ENCODE peak calls at places on chromosomes 13 and 19, in five cellular contexts. One of them, this sample, is unnamed.

GRCh38 chr13:28607187-28607955 is 51.6 kb upstream of the POMP start:
- DNase-seq in fibroblast of pulmonary artery: no peak
- DNase-seq in BE2C: no peak
- DNase-seq in SK-N-SH: no peak
- DNase-seq in left lung: no peak
- DNase-seq in this sample: no peak

GRCh38 chr13:76868451-76868850 is 17.8 kb downstream of the KCTD12 start:
- DNase-seq in fibroblast of pulmonary artery: no peak
- DNase-seq in BE2C: no peak
- DNase-seq in SK-N-SH: no peak
- DNase-seq in left lung: no peak
- DNase-seq in this sample: no peak

GRCh38 chr13:112941349-112941748 is 27.7 kb upstream of the MCF2L start:
- DNase-seq in fibroblast of pulmonary artery: no peak
- DNase-seq in BE2C: no peak
- DNase-seq in SK-N-SH: no peak
- DNase-seq in left lung: no peak
- DNase-seq in this sample: no peak

GRCh38 chr13:102587916-102588315 is 8.9 kb upstream of the TPP2 start:
- DNase-seq in fibroblast of pulmonary artery: no peak
- DNase-seq in BE2C: no peak
- DNase-seq in SK-N-SH: no peak
- DNase-seq in left lung: no peak
- DNase-seq in this sample: no peak

GRCh38 chr19:29662604-29663404 is 2.5 kb upstream of the PLEKHF1 start:
- DNase-seq in fibroblast of pulmonary artery: peak
- DNase-seq in BE2C: no peak
- DNase-seq in SK-N-SH: no peak
- DNase-seq in left lung: peak
- DNase-seq in this sample: no peak

GRCh38 chr19:13146763-13147563 is 3.2 kb downstream of the STX10 start:
- DNase-seq in fibroblast of pulmonary artery: peak
- DNase-seq in BE2C: no peak
- DNase-seq in SK-N-SH: peak
- DNase-seq in left lung: peak
- DNase-seq in this sample: no peak

GRCh38 chr13:95689582-95689926 is 12.6 kb downstream of the DNAJC3 start:
- DNase-seq in fibroblast of pulmonary artery: no peak
- DNase-seq in BE2C: no peak
- DNase-seq in SK-N-SH: no peak
- DNase-seq in left lung: no peak
- DNase-seq in this sample: no peak

GRCh38 chr19:44401108-44401786 is at the start of gene ZNF285:
- DNase-seq in fibroblast of pulmonary artery: peak
- DNase-seq in BE2C: peak
- DNase-seq in SK-N-SH: peak
- DNase-seq in left lung: peak
- DNase-seq in this sample: peak

GRCh38 chr13:105474983-105475382 is 1060.5 kb downstream of the EFNB2 start:
- DNase-seq in fibroblast of pulmonary artery: no peak
- DNase-seq in BE2C: no peak
- DNase-seq in SK-N-SH: peak
- DNase-seq in left lung: no peak
- DNase-seq in this sample: no peak

GRCh38 chr13:34570954-34571353 is 371.1 kb upstream of the NBEA start:
- DNase-seq in fibroblast of pulmonary artery: no peak
- DNase-seq in BE2C: no peak
- DNase-seq in SK-N-SH: no peak
- DNase-seq in left lung: no peak
- DNase-seq in this sample: no peak

GRCh38 chr19:54792814-54793213 is 10.6 kb upstream of the KIR2DL4 start:
- DNase-seq in fibroblast of pulmonary artery: no peak
- DNase-seq in BE2C: no peak
- DNase-seq in SK-N-SH: no peak
- DNase-seq in left lung: no peak
- DNase-seq in this sample: no peak

GRCh38 chr19:30719991-30720329 is 347.8 kb downstream of the ZNF536 start:
- DNase-seq in fibroblast of pulmonary artery: no peak
- DNase-seq in BE2C: peak
- DNase-seq in SK-N-SH: peak
- DNase-seq in left lung: no peak
- DNase-seq in this sample: no peak

GRCh38 chr19:10228925-10229324 is 2.2 kb downstream of the S1PR2 start:
- DNase-seq in fibroblast of pulmonary artery: peak
- DNase-seq in BE2C: peak
- DNase-seq in SK-N-SH: peak
- DNase-seq in left lung: no peak
- DNase-seq in this sample: peak

GRCh38 chr19:2329528-2329927 is 1.0 kb downstream of the SPPL2B start:
- DNase-seq in fibroblast of pulmonary artery: no peak
- DNase-seq in BE2C: no peak
- DNase-seq in SK-N-SH: no peak
- DNase-seq in left lung: no peak
- DNase-seq in this sample: no peak

DNA sequence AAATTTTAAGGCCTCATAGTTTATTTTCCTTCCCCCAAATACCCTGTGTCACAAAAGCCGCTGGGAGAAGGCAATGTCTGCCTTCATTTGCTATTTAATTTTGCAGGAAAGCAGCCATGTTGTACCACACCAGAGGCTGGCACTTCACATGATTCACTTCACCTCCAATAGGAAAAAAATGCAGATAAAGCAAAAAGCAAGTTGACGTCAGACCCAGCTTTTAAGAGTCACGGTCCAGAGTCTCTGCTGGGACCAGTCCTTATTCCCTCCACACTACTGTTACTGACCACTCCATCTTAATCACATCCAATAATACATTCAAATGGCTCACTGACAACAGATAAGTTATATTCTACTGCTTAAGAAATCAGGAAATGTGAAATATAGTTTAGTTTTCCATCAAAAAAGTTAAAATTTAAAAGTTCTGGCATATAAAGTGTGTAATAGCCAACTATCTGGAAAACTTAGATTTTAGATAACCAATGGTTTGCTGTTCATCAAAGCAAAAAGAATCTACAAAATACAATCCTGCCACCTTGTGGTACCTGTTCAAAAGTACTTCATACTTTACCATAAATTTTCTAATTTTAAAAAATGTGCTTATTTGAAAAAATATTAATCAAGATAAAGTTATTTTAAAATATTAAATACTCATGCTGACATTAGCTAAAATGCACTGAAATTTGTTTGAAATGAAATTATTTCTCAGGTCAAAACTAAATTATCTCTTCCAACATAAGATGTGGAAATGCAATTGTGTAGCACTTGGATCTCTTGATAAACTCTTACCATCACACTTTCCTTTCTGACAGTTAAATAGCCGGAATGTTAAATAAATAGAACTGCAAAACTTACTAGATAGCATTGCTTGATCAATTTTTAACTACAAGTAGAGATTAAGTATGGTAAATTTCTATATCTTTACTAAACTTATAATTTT is 97.3 kb downstream of the SERP2 start:
- DNase-seq in fibroblast of pulmonary artery: peak
- DNase-seq in BE2C: no peak
- DNase-seq in SK-N-SH: no peak
- DNase-seq in left lung: no peak
- DNase-seq in this sample: no peak
- H3K4me3 ChIP-seq in fibroblast of pulmonary artery: no peak
- H3K4me3 ChIP-seq in BE2C: no peak
- H3K4me3 ChIP-seq in SK-N-SH: no peak
- H3K4me3 ChIP-seq in left lung: no peak
- H3K4me3 ChIP-seq in this sample: no peak

DNA sequence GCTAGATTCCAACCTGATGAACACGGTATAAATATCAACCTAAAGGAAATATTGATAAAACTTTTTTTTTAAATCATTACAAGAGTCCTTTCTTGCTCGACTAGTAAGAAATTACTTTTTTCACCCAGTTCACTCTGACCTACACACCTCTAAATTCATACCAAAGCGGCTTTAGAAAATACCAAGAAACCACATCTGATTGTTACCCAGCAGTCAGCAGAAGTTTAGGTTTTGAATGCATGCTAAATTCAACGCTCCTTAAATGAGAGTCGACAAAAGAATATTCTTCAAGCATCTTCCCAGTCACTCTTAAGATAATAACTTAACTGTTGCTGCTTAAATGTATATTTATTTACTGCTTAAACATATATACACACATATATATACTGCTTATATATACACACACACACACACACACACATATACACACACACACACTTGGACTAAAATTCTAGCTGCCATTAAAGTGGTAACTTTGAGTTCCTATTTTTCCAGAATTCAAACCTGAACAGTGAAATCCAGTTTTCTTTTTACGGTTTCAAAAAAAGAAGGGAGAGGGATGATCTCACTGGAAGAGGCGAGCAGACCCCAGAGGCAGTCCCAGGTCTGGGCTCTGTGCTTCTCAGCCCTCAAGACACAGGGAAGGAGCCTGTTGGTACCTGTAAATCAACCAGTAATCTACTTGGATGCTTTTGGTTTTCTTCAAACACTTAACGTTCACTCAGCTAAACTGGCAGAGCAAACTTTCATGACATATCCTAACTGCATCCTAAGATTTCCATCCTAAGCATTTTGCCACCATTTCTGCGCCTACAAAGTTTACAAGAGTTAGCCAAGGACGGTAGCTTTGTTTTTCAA is 1.7 kb downstream of the STK24 start:
- DNase-seq in fibroblast of pulmonary artery: no peak
- DNase-seq in BE2C: no peak
- DNase-seq in SK-N-SH: no peak
- DNase-seq in left lung: no peak
- DNase-seq in this sample: no peak
- H3K4me3 ChIP-seq in fibroblast of pulmonary artery: peak
- H3K4me3 ChIP-seq in BE2C: peak
- H3K4me3 ChIP-seq in SK-N-SH: peak
- H3K4me3 ChIP-seq in left lung: peak
- H3K4me3 ChIP-seq in this sample: peak

GRCh38 chr19:42412661-42413076 is 14.5 kb downstream of the LIPE start:
- DNase-seq in fibroblast of pulmonary artery: no peak
- DNase-seq in BE2C: no peak
- DNase-seq in SK-N-SH: peak
- DNase-seq in left lung: no peak
- DNase-seq in this sample: no peak
- H3K4me3 ChIP-seq in fibroblast of pulmonary artery: no peak
- H3K4me3 ChIP-seq in BE2C: no peak
- H3K4me3 ChIP-seq in SK-N-SH: no peak
- H3K4me3 ChIP-seq in left lung: no peak
- H3K4me3 ChIP-seq in this sample: no peak

DNA sequence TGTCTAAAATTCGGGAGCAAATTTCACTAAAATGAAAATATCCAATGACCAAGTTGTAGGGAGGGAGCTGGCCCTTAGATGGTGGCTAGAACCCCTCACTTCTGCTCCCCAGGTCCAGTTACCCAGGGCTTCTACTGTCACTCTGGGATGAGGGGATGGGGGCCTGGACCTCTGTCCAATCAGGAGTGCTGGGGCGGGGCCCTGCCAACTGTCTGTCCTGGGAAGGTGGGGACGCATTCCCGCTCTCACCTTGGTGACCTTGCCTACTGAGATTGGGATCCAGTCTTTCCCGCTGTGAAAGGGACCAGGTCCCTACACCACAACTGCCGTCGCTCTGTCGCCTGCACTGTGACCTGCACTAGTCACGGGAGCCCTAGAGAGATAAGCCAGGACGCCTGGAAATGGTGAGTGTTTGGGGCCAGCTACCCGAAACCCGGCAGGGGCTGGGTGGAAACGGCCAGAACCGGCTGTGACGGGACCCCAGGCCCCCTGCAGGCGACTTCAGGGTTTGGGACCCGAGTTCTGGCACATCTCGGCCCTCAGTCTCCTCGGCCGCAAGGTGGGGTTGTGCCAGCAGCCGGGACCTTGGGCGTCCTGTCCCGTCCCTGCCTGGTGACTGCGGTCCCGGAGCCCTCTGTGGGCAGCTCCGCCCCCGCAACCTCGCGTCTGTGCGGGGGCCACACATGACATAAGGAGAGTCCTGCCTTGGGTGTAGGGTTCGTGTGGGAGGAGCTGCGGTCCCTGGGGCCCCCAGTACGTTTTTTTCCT is 22.8 kb downstream of the ZNF20 start:
- DNase-seq in fibroblast of pulmonary artery: no peak
- DNase-seq in BE2C: no peak
- DNase-seq in SK-N-SH: no peak
- DNase-seq in left lung: no peak
- DNase-seq in this sample: no peak
- H3K4me3 ChIP-seq in fibroblast of pulmonary artery: no peak
- H3K4me3 ChIP-seq in BE2C: no peak
- H3K4me3 ChIP-seq in SK-N-SH: no peak
- H3K4me3 ChIP-seq in left lung: no peak
- H3K4me3 ChIP-seq in this sample: no peak

DNA sequence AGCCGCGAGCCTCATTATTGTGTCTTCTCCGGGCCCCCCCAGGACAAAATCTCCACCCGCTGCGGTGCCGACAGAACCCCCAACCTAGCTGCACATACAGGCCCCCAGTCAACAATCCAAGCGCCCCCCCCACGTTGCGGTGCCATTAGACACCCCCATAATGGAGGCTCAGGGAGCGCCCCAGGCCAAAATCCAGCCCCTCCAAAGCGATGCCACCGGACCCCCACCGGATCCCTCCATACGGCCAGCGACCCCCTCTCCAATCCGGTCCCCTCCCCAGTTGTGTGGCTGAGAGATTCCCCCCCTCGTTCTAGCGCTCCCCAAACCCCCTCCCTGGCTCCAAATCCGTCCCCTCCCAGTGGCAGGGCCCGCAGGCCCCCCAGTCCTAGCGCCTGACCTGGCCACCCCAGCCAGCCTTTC is 21.5 kb upstream of the SEMA6B start:
- DNase-seq in fibroblast of pulmonary artery: no peak
- DNase-seq in BE2C: no peak
- DNase-seq in SK-N-SH: no peak
- DNase-seq in left lung: no peak
- DNase-seq in this sample: no peak
- H3K4me3 ChIP-seq in fibroblast of pulmonary artery: peak
- H3K4me3 ChIP-seq in BE2C: no peak
- H3K4me3 ChIP-seq in SK-N-SH: peak
- H3K4me3 ChIP-seq in left lung: no peak
- H3K4me3 ChIP-seq in this sample: no peak